ENCODE peak calls at places on chromosomes 6 and 20, in five cellular contexts. U is CD8-positive, alpha-beta T cell; L is right cardiac atrium; G is H9; E is adrenal gland. K is an unnamed sample. For H3K27me3, the result is how much of the 10 kb centered on the place peaks cover.

GRCh38 chr20:34922654-34923381 is 32.8 kb downstream of the GSS start:
- DNase-seq in U (no peak), L (no peak), G (no peak), E (peak), K (no peak)

GRCh38 chr20:9514461-9515210 is at the start of gene LAMP5:
- DNase-seq in U (no peak), L (peak), G (peak), E (peak), K (no peak)

GRCh38 chr6:109117346-109118035 is 22.2 kb downstream of the CEP57L1 start:
- DNase-seq in U (no peak), L (no peak), G (no peak), E (no peak), K (peak)

GRCh38 chr6:140542858-140543257 is 1168.4 kb upstream of the CITED2 start:
- DNase-seq in U (no peak), L (no peak), G (no peak), E (no peak), K (no peak)

GRCh38 chr20:60254901-60255411 is 296.7 kb downstream of the CDH26 start:
- DNase-seq in U (no peak), L (no peak), G (no peak), E (peak), K (no peak)

GRCh38 chr6:11425431-11425871 is 112.1 kb upstream of the TMEM170B start:
- DNase-seq in U (no peak), L (no peak), G (no peak), E (no peak), K (no peak)

GRCh38 chr6:117481926-117482239 is 591 bp upstream of the DCBLD1 start:
- DNase-seq in U (no peak), L (no peak), G (no peak), E (no peak), K (no peak)

GRCh38 chr20:44004306-44004915 is 89.8 kb downstream of the TOX2 start:
- DNase-seq in U (no peak), L (no peak), G (no peak), E (no peak), K (no peak)

GRCh38 chr20:775679-776135 is 7.4 kb upstream of the SLC52A3 start:
- DNase-seq in U (no peak), L (no peak), G (peak), E (no peak), K (peak)

GRCh38 chr6:80642452-80642851 is 536.0 kb downstream of the BCKDHB start:
- DNase-seq in U (no peak), L (no peak), G (no peak), E (no peak), K (no peak)

GRCh38 chr6:37520926-37521325 is 21.2 kb upstream of the CCDC167 start:
- DNase-seq in U (no peak), L (no peak), G (no peak), E (no peak), K (no peak)

GRCh38 chr6:110811187-110811586 is 4.1 kb downstream of the CDK19 start:
- DNase-seq in U (no peak), L (no peak), G (no peak), E (no peak), K (no peak)

GRCh38 chr6:73610444-73611275 is 43.1 kb downstream of the SLC17A5 start:
- DNase-seq in U (no peak), L (no peak), G (no peak), E (no peak), K (no peak)

GRCh38 chr6:154463573-154464419 is 46.7 kb downstream of the CNKSR3 start:
- DNase-seq in U (no peak), L (no peak), G (no peak), E (no peak), K (no peak)

GRCh38 chr6:147625946-147626345 is 117.5 kb downstream of the SAMD5 start:
- DNase-seq in U (no peak), L (no peak), G (no peak), E (no peak), K (no peak)

DNA sequence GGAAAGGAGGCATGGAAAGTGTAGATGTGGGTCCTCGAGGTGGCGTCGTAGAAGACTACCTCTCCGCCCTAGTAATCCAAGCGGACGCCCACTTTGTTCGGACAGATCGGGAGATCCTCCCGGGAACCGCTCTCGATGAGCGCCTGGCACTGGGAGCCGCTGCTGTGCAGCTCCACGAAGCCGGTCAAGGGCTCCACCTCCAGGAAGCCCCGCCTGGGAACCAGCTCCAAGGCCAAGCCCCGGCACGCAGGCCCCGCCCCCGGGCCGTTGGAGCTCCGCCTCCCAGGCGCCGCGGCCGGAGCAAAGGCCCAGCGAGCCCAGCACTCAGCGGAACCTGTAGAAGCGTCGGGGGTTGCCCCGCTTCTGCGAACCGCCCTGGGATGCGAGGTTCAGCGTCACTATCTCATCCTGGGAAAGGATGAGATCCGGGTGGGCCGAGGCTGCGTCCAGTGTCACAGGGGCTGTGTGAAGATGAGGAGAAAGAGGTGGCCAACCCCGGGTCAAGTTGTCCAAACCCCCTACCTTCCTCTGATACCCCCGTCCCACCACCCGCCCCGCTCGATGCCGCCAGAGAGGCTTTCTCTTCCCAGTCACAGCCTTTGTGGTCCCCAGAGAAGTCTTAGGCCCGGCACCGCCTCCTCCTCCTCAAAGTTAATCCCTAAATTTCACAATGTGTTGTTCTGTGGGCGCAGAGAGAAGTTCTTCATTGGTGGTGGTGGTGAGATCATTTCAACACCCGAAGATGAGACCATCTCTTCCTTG is 10.8 kb downstream of the TRIM31 start:
- DNase-seq in U (peak), L (peak), G (peak), E (peak), K (peak)
- H3K27me3 ChIP-seq in U (under half), L (under half), G (under half), E (under half), K (under half)

GRCh38 chr6:1604347-1604990 is 5.2 kb upstream of the FOXC1 start:
- DNase-seq in U (peak), L (peak), G (peak), E (peak), K (peak)
- H3K27me3 ChIP-seq in U (half or more), L (under half), G (half or more), E (half or more), K (half or more)

GRCh38 chr20:62138912-62139311 is 4.3 kb downstream of the PSMA7 start:
- DNase-seq in U (no peak), L (peak), G (no peak), E (no peak), K (no peak)
- H3K27me3 ChIP-seq in U (under half), L (under half), G (under half), E (under half), K (under half)

GRCh38 chr6:29858006-29858405 is 30.4 kb downstream of the HLA-G start:
- DNase-seq in U (no peak), L (no peak), G (no peak), E (no peak), K (no peak)

GRCh38 chr6:29864037-29864795 is 36.6 kb downstream of the HLA-G start:
- DNase-seq in U (no peak), L (no peak), G (peak), E (no peak), K (no peak)

GRCh38 chr6:29865648-29866047 is 38.0 kb downstream of the HLA-G start:
- DNase-seq in U (no peak), L (no peak), G (no peak), E (no peak), K (no peak)

GRCh38 chr6:29861521-29862255 is 34.1 kb downstream of the HLA-G start:
- DNase-seq in U (no peak), L (no peak), G (no peak), E (no peak), K (no peak)
- H3K27me3 ChIP-seq in U (under half), L (under half), G (under half), E (under half), K (under half)

GRCh38 chr20:54137115-54137514 is 36.7 kb downstream of the CYP24A1 start:
- DNase-seq in U (no peak), L (no peak), G (no peak), E (no peak), K (no peak)

GRCh38 chr20:54131675-54132611 is 41.8 kb downstream of the CYP24A1 start:
- DNase-seq in U (no peak), L (no peak), G (no peak), E (no peak), K (no peak)

GRCh38 chr20:54133434-54134427 is 40.1 kb downstream of the CYP24A1 start:
- DNase-seq in U (no peak), L (no peak), G (no peak), E (no peak), K (peak)

GRCh38 chr20:54132612-54133433 is 41.0 kb downstream of the CYP24A1 start:
- DNase-seq in U (no peak), L (no peak), G (peak), E (peak), K (peak)

DNA sequence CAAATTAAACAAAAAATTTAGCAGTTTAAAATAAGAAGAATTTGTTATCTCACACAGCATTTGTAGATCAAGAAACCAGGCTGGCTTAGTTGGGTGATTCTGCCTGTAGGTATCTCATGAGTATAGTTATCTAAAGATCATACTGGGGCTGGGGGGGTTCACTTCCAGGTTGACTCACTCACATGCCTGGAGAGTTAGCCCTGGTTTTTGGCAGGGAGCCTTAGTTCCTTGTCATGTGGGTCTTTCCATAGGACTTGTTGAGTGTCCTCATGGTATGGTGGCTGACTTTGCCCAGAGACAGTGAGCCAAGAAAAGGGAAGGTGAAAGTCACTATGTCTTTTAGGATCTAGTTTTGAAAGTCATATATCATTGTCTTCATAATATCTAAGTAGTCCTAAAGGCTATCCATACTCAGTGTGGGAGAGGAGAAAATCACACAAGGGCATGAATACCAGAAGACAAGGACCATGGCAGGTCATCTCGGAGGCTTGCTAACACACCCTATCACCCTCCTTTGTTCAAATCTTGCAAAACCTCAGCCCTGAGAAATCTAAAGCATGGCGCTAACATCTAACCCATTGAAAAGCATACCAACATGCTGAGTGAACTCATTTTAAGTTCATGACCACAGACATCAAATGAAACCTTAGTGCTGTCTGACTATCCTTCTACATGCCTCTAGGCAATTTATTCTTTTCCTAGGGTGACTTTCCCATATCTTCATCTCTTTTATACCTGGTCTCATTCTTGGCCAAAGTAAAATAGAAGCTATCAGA is 39.2 kb downstream of the CYP24A1 start:
- DNase-seq in U (no peak), L (no peak), G (no peak), E (no peak), K (no peak)
- H3K27me3 ChIP-seq in U (under half), L (under half), G (under half), E (under half), K (under half)

DNA sequence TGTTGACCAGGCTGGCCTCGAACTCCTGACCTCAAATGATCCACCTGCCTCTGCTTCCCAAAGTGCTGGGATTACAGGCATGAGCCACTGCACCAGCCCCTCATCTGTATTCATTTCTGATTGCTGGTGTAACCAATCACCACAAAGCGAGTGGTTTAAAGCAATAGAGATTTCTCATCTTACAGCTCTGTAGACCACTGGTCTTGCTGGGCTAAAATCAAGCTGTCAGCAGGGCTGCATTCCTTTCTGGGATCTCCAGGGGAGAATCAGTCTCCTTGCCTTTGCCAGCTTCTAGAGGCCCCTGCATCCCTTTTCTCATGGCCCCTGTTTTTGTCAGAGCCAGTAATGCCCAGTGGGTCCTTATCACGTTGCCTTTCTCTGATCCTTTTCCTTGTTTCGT is 49.9 kb upstream of the PMEPA1 start:
- DNase-seq in U (no peak), L (no peak), G (no peak), E (no peak), K (no peak)
- H3K27me3 ChIP-seq in U (under half), L (under half), G (under half), E (under half), K (under half)

DNA sequence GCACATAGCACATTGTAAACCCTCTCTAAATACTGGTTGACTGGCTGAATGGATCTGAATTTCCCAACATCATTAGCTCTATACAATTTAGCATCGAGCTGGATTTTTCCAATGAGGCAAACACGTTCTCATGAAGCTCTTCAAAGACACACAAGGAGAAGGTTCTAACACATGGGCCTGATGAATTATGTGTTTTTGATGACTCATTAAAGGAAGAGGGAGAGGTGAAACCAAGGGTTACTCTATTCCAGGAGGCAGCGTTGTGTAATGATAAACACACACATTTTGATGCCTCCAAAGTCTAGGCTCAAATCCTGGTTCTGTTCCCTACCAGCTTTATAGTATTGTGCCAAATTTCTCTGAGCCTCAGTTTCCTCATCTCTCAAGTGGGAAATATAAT is 84.3 kb downstream of the PFDN4 start:
- DNase-seq in U (no peak), L (no peak), G (no peak), E (no peak), K (no peak)
- H3K27me3 ChIP-seq in U (under half), L (under half), G (under half), E (under half), K (under half)

GRCh38 chr6:39152247-39152646 is 37.3 kb upstream of the SAYSD1 start:
- DNase-seq in U (no peak), L (no peak), G (no peak), E (no peak), K (no peak)

GRCh38 chr6:39153766-39154397 is 38.9 kb upstream of the SAYSD1 start:
- DNase-seq in U (no peak), L (no peak), G (no peak), E (no peak), K (no peak)

GRCh38 chr6:39154705-39155104 is 39.7 kb upstream of the SAYSD1 start:
- DNase-seq in U (no peak), L (no peak), G (no peak), E (no peak), K (no peak)

GRCh38 chr6:39157511-39157910 is 42.5 kb upstream of the SAYSD1 start:
- DNase-seq in U (no peak), L (no peak), G (no peak), E (no peak), K (no peak)

GRCh38 chr6:39156763-39157162 is 41.8 kb upstream of the SAYSD1 start:
- DNase-seq in U (no peak), L (no peak), G (no peak), E (no peak), K (no peak)
- H3K27me3 ChIP-seq in U (under half), L (under half), G (under half), E (under half), K (under half)

GRCh38 chr20:47862841-47863240 is 77.6 kb upstream of the SULF2 start:
- DNase-seq in U (no peak), L (no peak), G (no peak), E (no peak), K (no peak)
- H3K27me3 ChIP-seq in U (under half), L (under half), G (under half), E (under half), K (under half)

DNA sequence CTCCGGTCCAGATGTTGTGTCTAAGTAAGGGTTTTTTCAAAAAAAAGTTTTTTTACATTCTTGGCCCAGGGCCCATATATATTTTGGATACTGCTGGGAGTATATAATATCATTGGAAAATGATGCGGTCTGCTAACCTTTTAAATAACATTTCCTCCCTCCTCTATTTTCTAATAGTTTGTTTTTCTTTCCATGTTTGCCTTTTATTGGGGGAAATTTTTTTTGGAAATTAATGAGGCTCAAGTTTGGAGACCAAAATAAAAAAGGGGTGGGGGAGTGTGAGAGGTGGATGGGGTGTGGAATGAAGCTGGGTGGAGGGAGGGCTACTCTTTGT is 42.8 kb upstream of the FOXP4 start:
- DNase-seq in U (no peak), L (no peak), G (no peak), E (no peak), K (no peak)
- H3K27me3 ChIP-seq in U (under half), L (under half), G (under half), E (under half), K (under half)